ENCODE peak calls at places on chromosomes 6 and 20, in four cellular contexts. O is heart right ventricle, Q is brain microvascular endothelial cell, H is nephron progenitor cell. L is an unnamed sample.

GRCh38 chr6:89518352-89519055 is 85.6 kb downstream of the ANKRD6 start:
- DNase-seq in O (no peak), Q (no peak), H (no peak), L (no peak)

GRCh38 chr20:32779500-32780215 is 17.5 kb downstream of the DNMT3B start:
- DNase-seq in O (no peak), Q (no peak), H (peak), L (peak)

GRCh38 chr6:46581459-46582177 is 71.0 kb downstream of the CYP39A1 start:
- DNase-seq in O (no peak), Q (no peak), H (no peak), L (no peak)

GRCh38 chr20:52071136-52071535 is 120.4 kb downstream of the ZFP64 start:
- DNase-seq in O (no peak), Q (no peak), H (no peak), L (no peak)

GRCh38 chr6:81054011-81054410 is 698.5 kb downstream of the TENT5A start:
- DNase-seq in O (no peak), Q (no peak), H (no peak), L (no peak)

GRCh38 chr6:11277275-11278206 is 45.1 kb upstream of the NEDD9 start:
- DNase-seq in O (no peak), Q (peak), H (no peak), L (no peak)

GRCh38 chr20:25067102-25067987 is 9.4 kb upstream of the ACSS1 start:
- DNase-seq in O (no peak), Q (no peak), H (no peak), L (no peak)

GRCh38 chr6:10190042-10190441 is 224.8 kb downstream of the TFAP2A start:
- DNase-seq in O (no peak), Q (no peak), H (no peak), L (no peak)

GRCh38 chr20:31894980-31895675 is 24.7 kb downstream of the TTLL9 start:
- DNase-seq in O (no peak), Q (peak), H (no peak), L (no peak)

GRCh38 chr6:16741112-16742016 is 19.9 kb downstream of the ATXN1 start:
- DNase-seq in O (no peak), Q (peak), H (no peak), L (no peak)

GRCh38 chr6:98971303-98971702 is 23.6 kb upstream of the FBXL4 start:
- DNase-seq in O (no peak), Q (no peak), H (no peak), L (no peak)

GRCh38 chr20:48156521-48156920 is 371.2 kb upstream of the SULF2 start:
- DNase-seq in O (no peak), Q (no peak), H (no peak), L (no peak)

GRCh38 chr6:43455034-43455747 is at the start of gene DLK2:
- DNase-seq in O (no peak), Q (no peak), H (peak), L (no peak)

GRCh38 chr6:134424131-134424794 is 106.4 kb upstream of the SGK1 start:
- DNase-seq in O (no peak), Q (no peak), H (no peak), L (no peak)

GRCh38 chr20:33606114-33606771 is 55.9 kb upstream of the C20orf144 start:
- DNase-seq in O (no peak), Q (no peak), H (no peak), L (no peak)

GRCh38 chr6:26224940-26225847 is 138.0 kb downstream of the HFE start:
- DNase-seq in O (no peak), Q (peak), H (peak), L (peak)

GRCh38 chr6:148808786-148809304 is 62.0 kb downstream of the UST start:
- DNase-seq in O (no peak), Q (no peak), H (no peak), L (no peak)

GRCh38 chr6:53290547-53291510 is 57.9 kb downstream of the ELOVL5 start:
- DNase-seq in O (no peak), Q (no peak), H (no peak), L (no peak)

GRCh38 chr6:44415424-44415823 is 27.9 kb downstream of the CDC5L start:
- DNase-seq in O (no peak), Q (no peak), H (no peak), L (no peak)

GRCh38 chr6:54980511-54981275 is 134.1 kb downstream of the FAM83B start:
- DNase-seq in O (no peak), Q (no peak), H (no peak), L (no peak)

GRCh38 chr20:44218441-44218840 is 7.9 kb upstream of the OSER1 start:
- DNase-seq in O (no peak), Q (no peak), H (no peak), L (no peak)

GRCh38 chr6:33860706-33861474 is 57.1 kb upstream of the MLN start:
- DNase-seq in O (no peak), Q (no peak), H (no peak), L (no peak)

GRCh38 chr20:10131612-10132345 is 86.9 kb upstream of the SNAP25 start:
- DNase-seq in O (peak), Q (peak), H (peak), L (no peak)
- TF ChIP-seq CTCF in O (no peak), Q (no peak), H (no peak), L (no peak)

GRCh38 chr20:16902657-16903056 is 154.5 kb downstream of the OTOR start:
- DNase-seq in O (no peak), Q (no peak), H (no peak), L (no peak)

GRCh38 chr20:16904751-16905150 is 156.6 kb downstream of the OTOR start:
- DNase-seq in O (no peak), Q (no peak), H (no peak), L (no peak)
- TF ChIP-seq CTCF in O (no peak), Q (peak), H (no peak), L (no peak)

GRCh38 chr6:87756858-87757257 is 54.8 kb upstream of the AKIRIN2 start:
- DNase-seq in O (no peak), Q (peak), H (no peak), L (no peak)

GRCh38 chr6:87755697-87756671 is 54.0 kb upstream of the AKIRIN2 start:
- DNase-seq in O (no peak), Q (peak), H (no peak), L (no peak)

GRCh38 chr6:87754828-87755227 is 52.8 kb upstream of the AKIRIN2 start:
- DNase-seq in O (no peak), Q (no peak), H (no peak), L (no peak)

GRCh38 chr6:87757792-87758191 is 55.8 kb upstream of the AKIRIN2 start:
- DNase-seq in O (no peak), Q (no peak), H (no peak), L (no peak)

DNA sequence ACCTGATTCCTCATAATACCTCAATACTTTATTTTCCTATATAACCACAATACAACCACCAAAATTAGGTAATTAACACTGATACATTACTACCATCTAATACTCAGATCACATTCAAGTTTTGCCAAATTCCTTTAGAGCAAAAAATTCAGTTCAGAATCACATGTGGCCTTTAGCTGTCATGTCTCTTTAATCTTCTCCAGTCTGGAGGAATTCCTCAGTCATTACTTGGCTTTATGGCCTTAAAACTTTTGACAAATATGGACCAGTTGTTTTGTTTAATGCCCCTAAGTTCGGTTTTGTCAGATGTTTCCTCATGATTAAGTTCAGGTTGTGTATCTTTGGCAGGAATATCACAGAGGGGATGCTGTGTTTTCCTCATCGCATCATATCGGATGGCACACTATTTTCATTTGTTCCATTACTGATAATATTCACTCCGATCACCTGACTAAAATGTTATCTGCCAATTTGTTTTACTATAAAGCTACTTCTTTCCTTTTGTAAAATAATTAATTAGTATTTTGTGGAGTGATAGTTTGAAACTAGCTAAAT is 51.2 kb upstream of the AKIRIN2 start:
- DNase-seq in O (no peak), Q (no peak), H (no peak), L (no peak)
- TF ChIP-seq CTCF in O (no peak), Q (no peak), H (no peak), L (no peak)

GRCh38 chr6:159608961-159609673 is 83.9 kb downstream of the SOD2 start:
- DNase-seq in O (no peak), Q (peak), H (peak), L (no peak)
- TF ChIP-seq CTCF in O (peak), Q (peak), H (peak), L (peak)